ENCODE peak calls at places on chromosome 3, in six cellular contexts. G, H, V, Y, P and Z are unnamed samples.

GRCh38 chr3:104635872-104636580 is 730.7 kb upstream of the ALCAM start:
- DNase-seq in G (no peak), P (no peak), Y (no peak), H (no peak), V (no peak), Z (peak)

GRCh38 chr3:50299929-50300680 is 900 bp upstream of the HYAL3 start:
- DNase-seq in H (no peak), Y (peak), G (peak), P (peak), V (no peak), Z (no peak)

GRCh38 chr3:39101022-39101689 is 6.3 kb downstream of the GORASP1 start:
- DNase-seq in Y (peak), H (peak), P (peak), V (no peak), G (no peak), Z (peak)

GRCh38 chr3:27963519-27963918 is 241.4 kb upstream of the EOMES start:
- DNase-seq in Y (no peak), P (no peak), G (no peak), H (no peak), V (no peak), Z (no peak)

GRCh38 chr3:13824521-13825316 is 55.2 kb downstream of the WNT7A start:
- DNase-seq in G (no peak), Y (no peak), V (no peak), H (no peak), P (no peak), Z (no peak)

GRCh38 chr3:101319531-101319930 is 844 bp downstream of the IMPG2 start:
- DNase-seq in Y (no peak), G (no peak), P (no peak), V (no peak), H (no peak), Z (no peak)

GRCh38 chr3:145383416-145383815 is 777.6 kb downstream of the PLOD2 start:
- DNase-seq in P (no peak), H (no peak), V (no peak), G (no peak), Y (no peak), Z (no peak)

GRCh38 chr3:149501524-149501923 is 27.0 kb downstream of the TM4SF4 start:
- DNase-seq in H (no peak), G (no peak), P (peak), V (no peak), Y (no peak), Z (no peak)

GRCh38 chr3:169529013-169529412 is 134.5 kb downstream of the MECOM start:
- DNase-seq in Y (no peak), H (no peak), G (no peak), P (no peak), V (no peak), Z (no peak)

GRCh38 chr3:151210676-151211381 is 7.8 kb upstream of the GPR171 start:
- DNase-seq in P (peak), H (no peak), Y (peak), V (no peak), G (no peak), Z (no peak)

GRCh38 chr3:178205750-178206149 is 330.5 kb upstream of the KCNMB2 start:
- DNase-seq in H (no peak), Y (no peak), P (peak), G (no peak), V (no peak), Z (no peak)

GRCh38 chr3:151974067-151974466 is 100.6 kb downstream of the SUCNR1 start:
- DNase-seq in P (peak), G (no peak), Y (no peak), V (no peak), H (peak), Z (no peak)

GRCh38 chr3:159548675-159549335 is 439.8 kb upstream of the IL12A start:
- DNase-seq in P (peak), V (no peak), H (no peak), Y (no peak), G (no peak), Z (no peak)

GRCh38 chr3:12782172-12782815 is 14.2 kb upstream of the CAND2 start:
- DNase-seq in G (no peak), H (no peak), V (no peak), Y (no peak), P (peak), Z (no peak)